ENCODE peak calls at places on chromosomes 6 and 20, in five cellular contexts. One of them, this sample, is unnamed.

GRCh38 chr6:134594881-134595280 is 277.0 kb upstream of the SGK1 start:
- DNase-seq in stomach: no peak
- DNase-seq in activated naive CD4-positive, alpha-beta T cell: no peak
- DNase-seq in GM12865: no peak
- DNase-seq in HEK293T: no peak
- DNase-seq in this sample: no peak

GRCh38 chr6:35484921-35485392 is 11.9 kb downstream of the TEAD3 start:
- DNase-seq in stomach: no peak
- DNase-seq in HEK293T: no peak
- DNase-seq in activated naive CD4-positive, alpha-beta T cell: no peak
- DNase-seq in GM12865: no peak
- DNase-seq in this sample: no peak

GRCh38 chr20:23010096-23010495 is 25.0 kb upstream of the SSTR4 start:
- DNase-seq in stomach: no peak
- DNase-seq in activated naive CD4-positive, alpha-beta T cell: no peak
- DNase-seq in GM12865: no peak
- DNase-seq in HEK293T: no peak
- DNase-seq in this sample: no peak

GRCh38 chr20:1134355-1134754 is 16.0 kb downstream of the PSMF1 start:
- DNase-seq in stomach: no peak
- DNase-seq in activated naive CD4-positive, alpha-beta T cell: no peak
- DNase-seq in HEK293T: no peak
- DNase-seq in GM12865: no peak
- DNase-seq in this sample: no peak

GRCh38 chr6:137415127-137415833 is 78.9 kb downstream of the OLIG3 start:
- DNase-seq in HEK293T: peak
- DNase-seq in activated naive CD4-positive, alpha-beta T cell: peak
- DNase-seq in GM12865: peak
- DNase-seq in stomach: peak
- DNase-seq in this sample: peak

GRCh38 chr20:18103497-18103896 is 34.2 kb upstream of the KAT14 start:
- DNase-seq in GM12865: no peak
- DNase-seq in HEK293T: no peak
- DNase-seq in activated naive CD4-positive, alpha-beta T cell: no peak
- DNase-seq in stomach: peak
- DNase-seq in this sample: no peak

GRCh38 chr6:52640916-52641315 is 30.0 kb upstream of the TMEM14A start:
- DNase-seq in GM12865: no peak
- DNase-seq in HEK293T: no peak
- DNase-seq in stomach: no peak
- DNase-seq in activated naive CD4-positive, alpha-beta T cell: no peak
- DNase-seq in this sample: no peak

GRCh38 chr20:19625416-19625815 is 132.6 kb upstream of the RIN2 start:
- DNase-seq in stomach: no peak
- DNase-seq in activated naive CD4-positive, alpha-beta T cell: no peak
- DNase-seq in HEK293T: no peak
- DNase-seq in GM12865: no peak
- DNase-seq in this sample: no peak

GRCh38 chr20:46894971-46895905 is 595 bp downstream of the EYA2 start:
- DNase-seq in stomach: peak
- DNase-seq in GM12865: peak
- DNase-seq in activated naive CD4-positive, alpha-beta T cell: no peak
- DNase-seq in HEK293T: peak
- DNase-seq in this sample: peak

GRCh38 chr6:100112855-100113508 is 119.0 kb upstream of the MCHR2 start:
- DNase-seq in activated naive CD4-positive, alpha-beta T cell: no peak
- DNase-seq in HEK293T: no peak
- DNase-seq in GM12865: no peak
- DNase-seq in stomach: no peak
- DNase-seq in this sample: no peak

GRCh38 chr6:158665332-158665731 is 15.5 kb downstream of the SYTL3 start:
- DNase-seq in HEK293T: no peak
- DNase-seq in stomach: no peak
- DNase-seq in activated naive CD4-positive, alpha-beta T cell: no peak
- DNase-seq in GM12865: no peak
- DNase-seq in this sample: no peak

GRCh38 chr6:130482645-130483390 is 117.0 kb downstream of the TMEM200A start:
- DNase-seq in GM12865: no peak
- DNase-seq in stomach: no peak
- DNase-seq in activated naive CD4-positive, alpha-beta T cell: no peak
- DNase-seq in HEK293T: no peak
- DNase-seq in this sample: no peak

GRCh38 chr6:160767019-160767646 is 65.1 kb downstream of the PLG start:
- DNase-seq in activated naive CD4-positive, alpha-beta T cell: no peak
- DNase-seq in stomach: peak
- DNase-seq in GM12865: peak
- DNase-seq in HEK293T: peak
- DNase-seq in this sample: peak

GRCh38 chr20:46174469-46175126 is 56.5 kb downstream of the CD40 start:
- DNase-seq in stomach: peak
- DNase-seq in GM12865: peak
- DNase-seq in HEK293T: peak
- DNase-seq in activated naive CD4-positive, alpha-beta T cell: peak
- DNase-seq in this sample: peak

GRCh38 chr20:35947907-35948306 is 6.4 kb downstream of the SCAND1 start:
- DNase-seq in stomach: no peak
- DNase-seq in GM12865: no peak
- DNase-seq in HEK293T: no peak
- DNase-seq in activated naive CD4-positive, alpha-beta T cell: no peak
- DNase-seq in this sample: no peak

This sample was measured in transverse colon.